ENCODE peak calls at places on chromosomes 1 and 21, in five cellular contexts. One of them, this sample, is unnamed.

GRCh38 chr1:101316276-101316675 is 79.5 kb downstream of the S1PR1 start:
- DNase-seq in WTC11: no peak
- DNase-seq in K562: no peak
- DNase-seq in HepG2: no peak
- DNase-seq in GM12878: no peak
- DNase-seq in this sample: no peak

GRCh38 chr1:59631561-59631960 is 183.2 kb upstream of the HOOK1 start:
- DNase-seq in WTC11: no peak
- DNase-seq in K562: no peak
- DNase-seq in HepG2: no peak
- DNase-seq in GM12878: no peak
- DNase-seq in this sample: no peak

GRCh38 chr1:45003741-45004140 is 7.4 kb downstream of the HECTD3 start:
- DNase-seq in WTC11: no peak
- DNase-seq in K562: no peak
- DNase-seq in HepG2: no peak
- DNase-seq in GM12878: no peak
- DNase-seq in this sample: no peak

GRCh38 chr1:31575373-31576140 is 758 bp upstream of the TINAGL1 start:
- DNase-seq in WTC11: peak
- DNase-seq in K562: no peak
- DNase-seq in HepG2: peak
- DNase-seq in GM12878: no peak
- DNase-seq in this sample: no peak

GRCh38 chr1:17438977-17439249 is 564 bp downstream of the RCC2 start:
- DNase-seq in WTC11: no peak
- DNase-seq in K562: no peak
- DNase-seq in HepG2: no peak
- DNase-seq in GM12878: no peak
- DNase-seq in this sample: no peak

GRCh38 chr1:15083578-15083977 is 70.0 kb upstream of the TMEM51 start:
- DNase-seq in WTC11: no peak
- DNase-seq in K562: no peak
- DNase-seq in HepG2: no peak
- DNase-seq in GM12878: no peak
- DNase-seq in this sample: no peak

GRCh38 chr1:108051625-108052382 is 86.8 kb upstream of the VAV3 start:
- DNase-seq in WTC11: no peak
- DNase-seq in K562: no peak
- DNase-seq in HepG2: peak
- DNase-seq in GM12878: no peak
- DNase-seq in this sample: no peak

GRCh38 chr1:81414417-81415087 is 386.2 kb upstream of the ADGRL2 start:
- DNase-seq in WTC11: peak
- DNase-seq in K562: peak
- DNase-seq in HepG2: no peak
- DNase-seq in GM12878: peak
- DNase-seq in this sample: peak

GRCh38 chr1:77594366-77595112 is 87.9 kb downstream of the ZZZ3 start:
- DNase-seq in WTC11: no peak
- DNase-seq in K562: no peak
- DNase-seq in HepG2: no peak
- DNase-seq in GM12878: no peak
- DNase-seq in this sample: no peak

DNA sequence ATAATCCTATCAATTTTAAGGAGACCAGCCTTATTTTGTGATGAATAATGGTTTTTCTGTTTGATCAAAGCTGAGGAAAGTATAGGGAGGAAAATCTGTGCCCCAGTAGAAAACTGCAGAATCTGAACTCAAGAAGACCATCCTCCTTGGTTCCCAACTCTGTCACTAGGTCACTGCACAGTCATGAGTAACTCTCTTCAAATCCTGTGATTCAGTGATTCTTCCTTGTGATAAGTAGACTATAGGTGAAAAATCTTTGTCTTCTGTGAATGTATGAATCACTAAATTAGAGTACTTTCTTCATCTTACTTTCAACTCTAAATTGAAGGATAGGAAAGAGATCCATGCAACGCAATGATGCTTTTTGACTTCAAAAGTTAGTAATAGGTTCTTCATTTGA is 13.3 kb upstream of the OR2L5 start:
- DNase-seq in WTC11: no peak
- DNase-seq in K562: no peak
- DNase-seq in HepG2: no peak
- DNase-seq in GM12878: no peak
- DNase-seq in this sample: no peak
- TF ChIP-seq ESRRA in WTC11: no peak
- TF ChIP-seq ESRRA in K562: no peak
- TF ChIP-seq ESRRA in HepG2: no peak
- TF ChIP-seq ESRRA in GM12878: no peak
- TF ChIP-seq ESRRA in this sample: no peak

GRCh38 chr1:227757781-227758180 is 22.5 kb downstream of the SNAP47 start:
- DNase-seq in WTC11: no peak
- DNase-seq in K562: no peak
- DNase-seq in HepG2: no peak
- DNase-seq in GM12878: no peak
- DNase-seq in this sample: no peak

GRCh38 chr1:227761621-227762230 is 26.5 kb downstream of the SNAP47 start:
- DNase-seq in WTC11: no peak
- DNase-seq in K562: no peak
- DNase-seq in HepG2: no peak
- DNase-seq in GM12878: no peak
- DNase-seq in this sample: no peak

GRCh38 chr1:227760377-227760776 is 25.1 kb downstream of the SNAP47 start:
- DNase-seq in WTC11: no peak
- DNase-seq in K562: no peak
- DNase-seq in HepG2: no peak
- DNase-seq in GM12878: no peak
- DNase-seq in this sample: no peak

GRCh38 chr1:227758366-227758765 is 23.1 kb downstream of the SNAP47 start:
- DNase-seq in WTC11: no peak
- DNase-seq in K562: no peak
- DNase-seq in HepG2: no peak
- DNase-seq in GM12878: peak
- DNase-seq in this sample: no peak

GRCh38 chr1:227759345-227760300 is 24.4 kb downstream of the SNAP47 start:
- DNase-seq in WTC11: no peak
- DNase-seq in K562: no peak
- DNase-seq in HepG2: no peak
- DNase-seq in GM12878: no peak
- DNase-seq in this sample: no peak
- TF ChIP-seq ESRRA in WTC11: no peak
- TF ChIP-seq ESRRA in K562: no peak
- TF ChIP-seq ESRRA in HepG2: no peak
- TF ChIP-seq ESRRA in GM12878: no peak
- TF ChIP-seq ESRRA in this sample: no peak

DNA sequence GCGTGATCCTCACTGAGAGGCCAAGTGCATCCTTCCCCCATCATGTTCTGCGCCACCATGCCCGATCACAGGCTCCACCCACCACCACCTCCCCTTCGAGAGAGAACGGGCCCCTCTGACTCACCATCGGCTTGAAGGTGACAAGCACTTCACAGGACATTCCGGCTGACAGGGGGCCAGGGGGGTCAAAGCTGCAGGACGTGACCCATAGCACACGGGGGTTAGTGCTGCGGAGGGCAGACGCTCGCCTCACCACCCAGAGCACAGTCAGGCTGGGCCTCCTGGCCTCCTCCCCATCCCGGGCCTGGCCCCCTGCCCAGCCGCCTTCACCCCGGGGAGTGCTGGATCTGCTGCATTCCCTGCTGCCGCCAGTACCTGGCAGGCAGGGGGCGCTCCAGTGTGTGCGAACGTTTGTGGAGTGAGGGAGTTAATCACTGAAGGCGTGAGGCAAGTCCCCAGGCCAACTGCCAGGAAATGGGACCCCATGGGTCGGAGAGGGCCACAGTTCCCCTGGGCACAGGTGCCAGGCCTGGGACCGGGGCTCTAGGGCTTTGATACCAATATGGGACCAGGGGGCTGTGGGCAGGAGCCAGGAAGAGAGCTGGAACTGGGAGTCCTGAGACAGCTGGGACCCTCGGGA is 40.9 kb upstream of the TMEM52 start:
- DNase-seq in WTC11: peak
- DNase-seq in K562: peak
- DNase-seq in HepG2: peak
- DNase-seq in GM12878: no peak
- DNase-seq in this sample: peak
- TF ChIP-seq ESRRA in WTC11: no peak
- TF ChIP-seq ESRRA in K562: peak
- TF ChIP-seq ESRRA in HepG2: peak
- TF ChIP-seq ESRRA in GM12878: no peak
- TF ChIP-seq ESRRA in this sample: no peak

DNA sequence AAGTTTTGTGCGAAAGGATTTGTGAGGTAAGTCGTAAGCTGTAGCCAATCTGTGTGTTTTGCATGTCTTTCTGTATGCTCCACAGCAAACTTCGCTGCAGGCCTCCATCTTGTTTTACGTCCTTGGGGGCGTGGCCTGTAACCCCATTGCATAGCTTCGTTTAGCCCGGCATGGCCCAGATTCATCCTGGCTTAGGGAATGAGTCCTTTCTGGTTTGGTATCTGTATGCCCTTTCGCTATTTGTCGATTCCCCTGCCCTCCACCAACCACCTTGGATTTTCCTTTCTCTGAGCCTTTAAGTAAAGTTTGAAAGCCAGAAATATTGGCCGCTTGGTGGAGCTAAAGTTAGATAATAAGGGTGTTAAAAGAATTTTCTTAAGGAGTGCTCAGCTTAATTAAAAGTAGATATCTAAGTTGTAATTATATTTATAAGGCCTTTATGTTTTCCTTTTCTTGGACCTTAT is 1.1 kb downstream of the THEM4 start:
- DNase-seq in WTC11: peak
- DNase-seq in K562: peak
- DNase-seq in HepG2: peak
- DNase-seq in GM12878: no peak
- DNase-seq in this sample: no peak
- TF ChIP-seq ESRRA in WTC11: no peak
- TF ChIP-seq ESRRA in K562: no peak
- TF ChIP-seq ESRRA in HepG2: no peak
- TF ChIP-seq ESRRA in GM12878: no peak
- TF ChIP-seq ESRRA in this sample: no peak

GRCh38 chr1:7372477-7373120 is 398.5 kb upstream of the VAMP3 start:
- DNase-seq in WTC11: no peak
- DNase-seq in K562: peak
- DNase-seq in HepG2: no peak
- DNase-seq in GM12878: no peak
- DNase-seq in this sample: no peak
- TF ChIP-seq ESRRA in WTC11: no peak
- TF ChIP-seq ESRRA in K562: no peak
- TF ChIP-seq ESRRA in HepG2: no peak
- TF ChIP-seq ESRRA in GM12878: no peak
- TF ChIP-seq ESRRA in this sample: no peak

GRCh38 chr21:38983560-38983959 is 177.8 kb downstream of the ETS2 start:
- DNase-seq in WTC11: no peak
- DNase-seq in K562: no peak
- DNase-seq in HepG2: no peak
- DNase-seq in GM12878: no peak
- DNase-seq in this sample: no peak

GRCh38 chr21:38980416-38981319 is 174.9 kb downstream of the ETS2 start:
- DNase-seq in WTC11: no peak
- DNase-seq in K562: no peak
- DNase-seq in HepG2: no peak
- DNase-seq in GM12878: no peak
- DNase-seq in this sample: no peak

GRCh38 chr21:38982804-38983203 is 177.1 kb downstream of the ETS2 start:
- DNase-seq in WTC11: no peak
- DNase-seq in K562: no peak
- DNase-seq in HepG2: no peak
- DNase-seq in GM12878: no peak
- DNase-seq in this sample: no peak

GRCh38 chr21:38984568-38984967 is 178.8 kb downstream of the ETS2 start:
- DNase-seq in WTC11: no peak
- DNase-seq in K562: no peak
- DNase-seq in HepG2: no peak
- DNase-seq in GM12878: no peak
- DNase-seq in this sample: no peak

DNA sequence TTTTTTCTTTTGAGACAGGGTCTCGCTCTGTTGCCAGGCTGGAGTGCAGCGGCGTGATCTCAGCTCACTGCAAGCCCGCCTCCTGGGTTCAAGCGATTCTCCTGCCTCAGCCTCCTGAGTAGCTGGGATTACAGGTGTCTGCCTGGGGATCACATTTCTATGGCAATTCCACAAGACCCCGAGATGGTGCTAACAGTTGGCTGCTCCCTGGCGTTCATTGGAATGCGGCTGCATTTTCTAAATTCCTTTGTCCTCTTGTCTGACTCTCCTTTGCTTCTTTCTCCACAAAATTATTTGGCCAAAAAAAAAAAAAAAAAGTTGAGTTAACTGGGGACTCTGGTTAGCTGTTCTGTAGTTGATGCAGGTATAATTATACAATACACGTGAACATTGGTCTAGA is 176.4 kb downstream of the ETS2 start:
- DNase-seq in WTC11: peak
- DNase-seq in K562: no peak
- DNase-seq in HepG2: peak
- DNase-seq in GM12878: no peak
- DNase-seq in this sample: no peak
- TF ChIP-seq ESRRA in WTC11: no peak
- TF ChIP-seq ESRRA in K562: no peak
- TF ChIP-seq ESRRA in HepG2: no peak
- TF ChIP-seq ESRRA in GM12878: no peak
- TF ChIP-seq ESRRA in this sample: no peak

DNA sequence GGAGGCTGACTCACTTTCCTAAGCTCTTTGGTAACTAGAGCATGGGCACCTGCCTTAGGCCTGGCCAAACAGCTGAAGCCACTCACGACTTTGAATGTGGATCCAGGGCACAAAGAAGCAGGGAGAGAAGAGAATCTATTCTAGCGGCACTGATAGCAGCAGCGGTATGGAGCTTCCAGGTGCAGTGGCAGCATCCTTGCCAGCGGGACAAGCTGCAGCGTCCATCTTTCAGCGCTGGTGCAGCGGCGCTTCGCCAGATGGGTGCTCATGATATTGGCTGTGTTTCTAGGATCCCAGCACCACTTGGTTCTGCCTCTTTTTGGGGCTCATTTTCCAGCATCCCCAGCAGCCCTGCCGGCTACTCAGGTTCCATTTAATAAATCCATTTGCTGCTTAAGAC is 184.2 kb downstream of the SLC44A5 start:
- DNase-seq in WTC11: no peak
- DNase-seq in K562: no peak
- DNase-seq in HepG2: no peak
- DNase-seq in GM12878: no peak
- DNase-seq in this sample: no peak
- TF ChIP-seq ESRRA in WTC11: no peak
- TF ChIP-seq ESRRA in K562: no peak
- TF ChIP-seq ESRRA in HepG2: no peak
- TF ChIP-seq ESRRA in GM12878: no peak
- TF ChIP-seq ESRRA in this sample: no peak

GRCh38 chr1:154621875-154622274 is 13.9 kb upstream of the ADAR start:
- DNase-seq in WTC11: no peak
- DNase-seq in K562: peak
- DNase-seq in HepG2: no peak
- DNase-seq in GM12878: no peak
- DNase-seq in this sample: no peak
- TF ChIP-seq ESRRA in WTC11: no peak
- TF ChIP-seq ESRRA in K562: no peak
- TF ChIP-seq ESRRA in HepG2: no peak
- TF ChIP-seq ESRRA in GM12878: no peak
- TF ChIP-seq ESRRA in this sample: no peak

GRCh38 chr21:31870472-31870871 is 2.3 kb upstream of the HUNK start:
- DNase-seq in WTC11: no peak
- DNase-seq in K562: no peak
- DNase-seq in HepG2: no peak
- DNase-seq in GM12878: no peak
- DNase-seq in this sample: no peak
- TF ChIP-seq ESRRA in WTC11: no peak
- TF ChIP-seq ESRRA in K562: no peak
- TF ChIP-seq ESRRA in HepG2: no peak
- TF ChIP-seq ESRRA in GM12878: no peak
- TF ChIP-seq ESRRA in this sample: no peak

This sample was measured in A549.